ENCODE peak calls at places on chromosome 10, in five cellular contexts. One of them, this sample, is unnamed.

GRCh38 chr10:18523025-18523424 is 128.4 kb downstream of the NSUN6 start:
- DNase-seq in EH: peak
- DNase-seq in CD4-positive, alpha-beta T cell: no peak
- DNase-seq in GM23248: peak
- DNase-seq in body of pancreas: no peak
- DNase-seq in this sample: no peak

GRCh38 chr10:55019461-55019860 is 218.4 kb upstream of the PCDH15 start:
- DNase-seq in EH: no peak
- DNase-seq in CD4-positive, alpha-beta T cell: no peak
- DNase-seq in GM23248: no peak
- DNase-seq in body of pancreas: no peak
- DNase-seq in this sample: peak

GRCh38 chr10:132517951-132518521 is 19.6 kb upstream of the INPP5A start:
- DNase-seq in EH: no peak
- DNase-seq in CD4-positive, alpha-beta T cell: no peak
- DNase-seq in GM23248: no peak
- DNase-seq in body of pancreas: peak
- DNase-seq in this sample: no peak

GRCh38 chr10:58590152-58590551 is 77.5 kb downstream of the BICC1 start:
- DNase-seq in EH: peak
- DNase-seq in CD4-positive, alpha-beta T cell: no peak
- DNase-seq in GM23248: peak
- DNase-seq in body of pancreas: no peak
- DNase-seq in this sample: no peak

GRCh38 chr10:44193567-44194220 is 191.2 kb downstream of the CXCL12 start:
- DNase-seq in EH: no peak
- DNase-seq in CD4-positive, alpha-beta T cell: no peak
- DNase-seq in GM23248: no peak
- DNase-seq in body of pancreas: no peak
- DNase-seq in this sample: no peak

GRCh38 chr10:80158598-80159127 is 26.1 kb downstream of the PLAC9 start:
- DNase-seq in EH: peak
- DNase-seq in CD4-positive, alpha-beta T cell: no peak
- DNase-seq in GM23248: peak
- DNase-seq in body of pancreas: peak
- DNase-seq in this sample: peak

GRCh38 chr10:62779487-62780248 is 24.9 kb upstream of the ADO start:
- DNase-seq in EH: peak
- DNase-seq in CD4-positive, alpha-beta T cell: peak
- DNase-seq in GM23248: peak
- DNase-seq in body of pancreas: peak
- DNase-seq in this sample: peak

GRCh38 chr10:29081971-29082699 is 206.7 kb upstream of the LYZL1 start:
- DNase-seq in EH: no peak
- DNase-seq in CD4-positive, alpha-beta T cell: no peak
- DNase-seq in GM23248: no peak
- DNase-seq in body of pancreas: no peak
- DNase-seq in this sample: no peak

GRCh38 chr10:115402690-115403089 is 309.5 kb downstream of the ATRNL1 start:
- DNase-seq in EH: peak
- DNase-seq in CD4-positive, alpha-beta T cell: no peak
- DNase-seq in GM23248: peak
- DNase-seq in body of pancreas: no peak
- DNase-seq in this sample: no peak

GRCh38 chr10:19654576-19654975 is 161.7 kb upstream of the PLXDC2 start:
- DNase-seq in EH: peak
- DNase-seq in CD4-positive, alpha-beta T cell: no peak
- DNase-seq in GM23248: peak
- DNase-seq in body of pancreas: no peak
- DNase-seq in this sample: peak

GRCh38 chr10:51342381-51342780 is 268.1 kb downstream of the PRKG1 start:
- DNase-seq in EH: no peak
- DNase-seq in CD4-positive, alpha-beta T cell: no peak
- DNase-seq in GM23248: no peak
- DNase-seq in body of pancreas: no peak
- DNase-seq in this sample: no peak

GRCh38 chr10:110632591-110633215 is 11.4 kb upstream of the RBM20 start:
- DNase-seq in EH: peak
- DNase-seq in CD4-positive, alpha-beta T cell: no peak
- DNase-seq in GM23248: peak
- DNase-seq in body of pancreas: no peak
- DNase-seq in this sample: no peak

GRCh38 chr10:27661511-27662286 is 83.9 kb downstream of the MKX start:
- DNase-seq in EH: peak
- DNase-seq in CD4-positive, alpha-beta T cell: no peak
- DNase-seq in GM23248: peak
- DNase-seq in body of pancreas: no peak
- DNase-seq in this sample: no peak

GRCh38 chr10:127977368-127978009 is 70.6 kb downstream of the PTPRE start:
- DNase-seq in EH: no peak
- DNase-seq in CD4-positive, alpha-beta T cell: no peak
- DNase-seq in GM23248: peak
- DNase-seq in body of pancreas: peak
- DNase-seq in this sample: peak

GRCh38 chr10:132688580-132689420 is 97.1 kb downstream of the NKX6-2 start:
- DNase-seq in EH: no peak
- DNase-seq in CD4-positive, alpha-beta T cell: no peak
- DNase-seq in GM23248: no peak
- DNase-seq in body of pancreas: no peak
- DNase-seq in this sample: no peak

GRCh38 chr10:14873090-14873760 is 5.4 kb upstream of the SUV39H2 start:
- DNase-seq in EH: peak
- DNase-seq in CD4-positive, alpha-beta T cell: no peak
- DNase-seq in GM23248: peak
- DNase-seq in body of pancreas: no peak
- DNase-seq in this sample: no peak

GRCh38 chr10:124433461-124433860 is 14.7 kb upstream of the OAT start:
- DNase-seq in EH: no peak
- DNase-seq in CD4-positive, alpha-beta T cell: no peak
- DNase-seq in GM23248: no peak
- DNase-seq in body of pancreas: no peak
- DNase-seq in this sample: no peak

GRCh38 chr10:116110736-116111135 is 162.3 kb downstream of the GFRA1 start:
- DNase-seq in EH: no peak
- DNase-seq in CD4-positive, alpha-beta T cell: no peak
- DNase-seq in GM23248: no peak
- DNase-seq in body of pancreas: no peak
- DNase-seq in this sample: no peak

GRCh38 chr10:29415876-29416275 is 127.0 kb downstream of the LYZL1 start:
- DNase-seq in EH: no peak
- DNase-seq in CD4-positive, alpha-beta T cell: no peak
- DNase-seq in GM23248: no peak
- DNase-seq in body of pancreas: no peak
- DNase-seq in this sample: no peak

GRCh38 chr10:111142082-111142481 is 65.3 kb downstream of the ADRA2A start:
- DNase-seq in EH: no peak
- DNase-seq in CD4-positive, alpha-beta T cell: no peak
- DNase-seq in GM23248: no peak
- DNase-seq in body of pancreas: no peak
- DNase-seq in this sample: no peak

GRCh38 chr10:124150807-124151417 is 57.5 kb upstream of the CHST15 start:
- DNase-seq in EH: no peak
- DNase-seq in CD4-positive, alpha-beta T cell: no peak
- DNase-seq in GM23248: no peak
- DNase-seq in body of pancreas: no peak
- DNase-seq in this sample: no peak

GRCh38 chr10:128147669-128148068 is 21.4 kb upstream of the MKI67 start:
- DNase-seq in EH: peak
- DNase-seq in CD4-positive, alpha-beta T cell: no peak
- DNase-seq in GM23248: peak
- DNase-seq in body of pancreas: no peak
- DNase-seq in this sample: no peak

GRCh38 chr10:67818323-67818722 is 19.7 kb downstream of the DNAJC12 start:
- DNase-seq in EH: peak
- DNase-seq in CD4-positive, alpha-beta T cell: no peak
- DNase-seq in GM23248: peak
- DNase-seq in body of pancreas: no peak
- DNase-seq in this sample: no peak

GRCh38 chr10:63707254-63707910 is 186.2 kb downstream of the REEP3 start:
- DNase-seq in EH: peak
- DNase-seq in CD4-positive, alpha-beta T cell: no peak
- DNase-seq in GM23248: peak
- DNase-seq in body of pancreas: peak
- DNase-seq in this sample: no peak

GRCh38 chr10:126813432-126813831 is 91.8 kb upstream of the DOCK1 start:
- DNase-seq in EH: no peak
- DNase-seq in CD4-positive, alpha-beta T cell: no peak
- DNase-seq in GM23248: no peak
- DNase-seq in body of pancreas: no peak
- DNase-seq in this sample: no peak

GRCh38 chr10:6201511-6201975 is 1.2 kb upstream of the PFKFB3 start:
- DNase-seq in EH: peak
- DNase-seq in CD4-positive, alpha-beta T cell: peak
- DNase-seq in GM23248: peak
- DNase-seq in body of pancreas: peak
- DNase-seq in this sample: peak

GRCh38 chr10:121540773-121541395 is 57.4 kb downstream of the FGFR2 start:
- DNase-seq in EH: no peak
- DNase-seq in CD4-positive, alpha-beta T cell: no peak
- DNase-seq in GM23248: no peak
- DNase-seq in body of pancreas: no peak
- DNase-seq in this sample: no peak

GRCh38 chr10:98173258-98173657 is 38.8 kb downstream of the R3HCC1L start:
- DNase-seq in EH: no peak
- DNase-seq in CD4-positive, alpha-beta T cell: no peak
- DNase-seq in GM23248: no peak
- DNase-seq in body of pancreas: no peak
- DNase-seq in this sample: no peak

GRCh38 chr10:16894834-16895233 is 77.6 kb upstream of the RSU1 start:
- DNase-seq in EH: no peak
- DNase-seq in CD4-positive, alpha-beta T cell: no peak
- DNase-seq in GM23248: no peak
- DNase-seq in body of pancreas: no peak
- DNase-seq in this sample: no peak